ENCODE peak calls at places on chromosome 19, in seven cellular contexts. E is tibial artery, Q is left lung, A is lower lobe of right lung, N is psoas muscle, W is BE2C, D is uterus. T is an unnamed sample. For H3K36me3 and H3K9me3, the result is how much of the 10 kb centered on the place peaks cover.

GRCh38 chr19:900302-901111 is 7.2 kb downstream of the RNU6-9 start:
- DNase-seq in D (no peak), Q (no peak), N (peak), W (no peak), E (no peak), A (no peak), T (peak)

GRCh38 chr19:11598103-11598483 is 810 bp downstream of the ZNF627 start:
- DNase-seq in D (no peak), E (no peak), A (no peak), W (no peak), N (no peak), Q (no peak), T (no peak)

GRCh38 chr19:6073858-6074708 is 36.2 kb downstream of the RFX2 start:
- DNase-seq in D (no peak), N (no peak), E (peak), Q (no peak), A (no peak), W (no peak), T (no peak)

GRCh38 chr19:10118960-10119359 is 739 bp downstream of the EIF3G start:
- DNase-seq in D (no peak), N (no peak), A (no peak), W (no peak), E (no peak), Q (no peak), T (no peak)

GRCh38 chr19:6801397-6802086 is 29.0 kb downstream of the VAV1 start:
- DNase-seq in E (peak), N (peak), D (peak), W (peak), A (peak), Q (peak), T (peak)

GRCh38 chr19:35479278-35479677 is 11.0 kb downstream of the KRTDAP start:
- DNase-seq in W (peak), Q (no peak), A (no peak), D (no peak), E (no peak), N (no peak), T (no peak)

GRCh38 chr19:35743640-35744306 is 1.4 kb downstream of the U2AF1L4 start:
- DNase-seq in Q (no peak), W (no peak), A (no peak), N (no peak), D (no peak), E (no peak), T (no peak)

GRCh38 chr19:35882074-35882832 is 13.9 kb downstream of the APLP1 start:
- DNase-seq in E (no peak), W (peak), N (no peak), D (no peak), Q (no peak), A (no peak), T (no peak)

GRCh38 chr19:55688422-55689218 is 13.6 kb downstream of the EPN1 start:
- DNase-seq in A (peak), D (no peak), N (no peak), E (no peak), W (peak), Q (peak), T (peak)

GRCh38 chr19:29665826-29666633 is 769 bp downstream of the PLEKHF1 start:
- DNase-seq in E (peak), A (peak), W (no peak), Q (no peak), D (peak), N (peak), T (no peak)

GRCh38 chr19:43570174-43570791 is 5.0 kb downstream of the XRCC1 start:
- DNase-seq in E (no peak), D (no peak), Q (no peak), W (no peak), A (no peak), N (no peak), T (no peak)

GRCh38 chr19:48858984-48859710 is 9.3 kb downstream of the PLEKHA4 start:
- DNase-seq in W (no peak), N (no peak), E (no peak), Q (peak), A (peak), D (no peak), T (no peak)

GRCh38 chr19:55590621-55591020 is 8.7 kb downstream of the FIZ1 start:
- DNase-seq in Q (no peak), A (no peak), D (no peak), N (no peak), W (no peak), E (no peak), T (peak)

GRCh38 chr19:32828643-32829344 is 40.8 kb downstream of the SLC7A9 start:
- DNase-seq in W (no peak), N (no peak), E (no peak), Q (no peak), A (no peak), D (no peak), T (no peak)

GRCh38 chr19:5954293-5954692 is 23.6 kb downstream of the RANBP3 start:
- DNase-seq in A (no peak), Q (no peak), D (no peak), W (no peak), N (no peak), E (no peak), T (peak)

GRCh38 chr19:49462492-49462891 is 9.5 kb downstream of the ALDH16A1 start:
- DNase-seq in N (no peak), A (no peak), W (no peak), E (no peak), Q (no peak), D (no peak), T (no peak)

GRCh38 chr19:35353635-35354034 is 4.6 kb upstream of the FFAR3 start:
- DNase-seq in Q (no peak), D (no peak), A (peak), E (peak), N (no peak), W (no peak), T (no peak)

GRCh38 chr19:38233740-38234251 is 9.8 kb upstream of the DPF1 start:
- DNase-seq in W (peak), A (peak), Q (peak), D (peak), E (peak), N (peak), T (peak)

GRCh38 chr19:23855676-23856075 is 59.0 kb upstream of the ZNF726 start:
- DNase-seq in D (no peak), E (no peak), A (no peak), W (peak), Q (no peak), N (no peak), T (no peak)

GRCh38 chr19:10424011-10424637 is 3.8 kb downstream of the PDE4A start:
- DNase-seq in A (peak), D (peak), Q (peak), E (peak), N (peak), W (peak), T (peak)

GRCh38 chr19:11659612-11660011 is 62.3 kb downstream of the ZNF627 start:
- DNase-seq in Q (no peak), A (no peak), W (no peak), D (no peak), N (no peak), E (no peak), T (peak)

GRCh38 chr19:4695224-4695731 is 25.1 kb upstream of the MYDGF start:
- DNase-seq in N (peak), E (no peak), Q (no peak), W (no peak), D (no peak), A (no peak), T (no peak)

GRCh38 chr19:16641695-16642094 is 13.7 kb upstream of the MED26 start:
- DNase-seq in A (no peak), Q (no peak), D (no peak), W (no peak), N (no peak), E (no peak), T (no peak)

GRCh38 chr19:47275866-47276461 is 1.3 kb downstream of the INAFM1 start:
- DNase-seq in E (peak), Q (peak), N (peak), A (peak), W (peak), D (peak), T (no peak)

GRCh38 chr19:51480590-51480989 is 2.3 kb downstream of the CEACAM18 start:
- DNase-seq in N (no peak), D (no peak), Q (no peak), A (no peak), W (no peak), E (no peak), T (peak)

GRCh38 chr19:5394907-5395505 is 54.4 kb upstream of the PTPRS start:
- DNase-seq in D (no peak), W (no peak), E (no peak), N (no peak), A (no peak), Q (no peak), T (no peak)

GRCh38 chr19:6536138-6536671 is 5.4 kb downstream of the TNFSF9 start:
- DNase-seq in E (no peak), N (peak), Q (peak), D (no peak), A (peak), W (peak), T (peak)

GRCh38 chr19:30209617-30210600 is 162.3 kb upstream of the ZNF536 start:
- DNase-seq in W (no peak), E (no peak), Q (no peak), N (no peak), D (no peak), A (no peak), T (peak)

GRCh38 chr19:29714371-29714952 is 599 bp downstream of the C19orf12 start:
- DNase-seq in W (no peak), D (no peak), N (no peak), E (no peak), A (no peak), Q (no peak), T (no peak)

GRCh38 chr19:11970174-11970573 is 5.3 kb downstream of the ZNF763 start:
- DNase-seq in A (no peak), E (no peak), Q (no peak), W (no peak), D (no peak), N (no peak), T (no peak)

GRCh38 chr19:33788676-33789075 is 8.0 kb upstream of the KCTD15 start:
- DNase-seq in A (no peak), W (no peak), N (no peak), D (no peak), Q (no peak), E (no peak), T (no peak)

DNA sequence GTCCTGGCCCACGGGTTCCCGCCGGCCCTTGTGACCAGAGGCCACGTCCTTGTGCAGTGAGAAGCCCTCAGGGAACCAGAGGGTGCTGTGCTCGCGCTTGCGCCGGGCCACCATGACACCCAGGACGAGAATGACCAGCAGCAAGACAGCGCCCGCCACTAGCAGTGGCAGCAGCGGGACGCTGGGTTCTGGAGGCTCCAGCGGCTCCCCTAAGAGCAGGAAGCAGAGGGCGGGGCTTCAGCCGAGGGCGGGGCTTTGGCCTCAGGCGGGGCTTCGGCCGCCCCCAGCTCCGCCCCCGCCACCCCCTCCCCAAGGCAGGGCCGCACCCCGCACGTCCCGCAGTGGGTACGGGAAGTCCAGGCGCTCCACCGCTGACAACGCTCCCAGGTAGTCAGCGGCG is 30.4 kb downstream of the NOTCH3 start:
- DNase-seq in D (no peak), Q (no peak), A (no peak), E (no peak), N (no peak), W (no peak), T (no peak)
- H3K36me3 ChIP-seq in D (under half), Q (under half), A (under half), E (half or more), N (under half), W (under half), T (half or more)

DNA sequence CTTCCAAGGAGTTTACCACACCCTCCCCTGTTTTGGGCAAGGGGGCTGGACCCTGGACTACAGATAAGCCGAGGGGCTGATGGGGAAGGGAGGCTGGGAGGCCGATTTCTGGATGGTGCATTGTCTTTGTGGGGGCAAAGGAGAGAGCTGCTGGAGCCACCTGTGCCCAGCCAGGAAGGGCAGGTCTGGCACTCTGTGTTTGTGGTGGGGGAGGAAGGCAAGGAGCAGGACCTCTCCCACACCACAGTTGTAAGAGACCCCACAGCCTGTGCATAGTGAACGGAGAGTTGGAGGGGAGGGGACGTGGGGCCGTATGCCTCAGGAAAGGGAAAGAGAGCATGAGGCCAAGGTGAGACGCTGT is 16.0 kb upstream of the PRR19 start:
- DNase-seq in E (no peak), A (no peak), D (no peak), Q (no peak), W (no peak), N (no peak), T (no peak)
- H3K4me3 ChIP-seq in E (peak), A (peak), D (no peak), Q (no peak), W (peak), N (peak), T (no peak)

GRCh38 chr19:56946164-56946563 is 105.6 kb upstream of the PEG3 start:
- DNase-seq in D (no peak), Q (no peak), E (no peak), A (no peak), N (no peak), W (no peak), T (peak)
- H3K9me3 ChIP-seq in D (under half), Q (half or more), E (under half), A (under half), N (under half), W (under half), T (under half)

DNA sequence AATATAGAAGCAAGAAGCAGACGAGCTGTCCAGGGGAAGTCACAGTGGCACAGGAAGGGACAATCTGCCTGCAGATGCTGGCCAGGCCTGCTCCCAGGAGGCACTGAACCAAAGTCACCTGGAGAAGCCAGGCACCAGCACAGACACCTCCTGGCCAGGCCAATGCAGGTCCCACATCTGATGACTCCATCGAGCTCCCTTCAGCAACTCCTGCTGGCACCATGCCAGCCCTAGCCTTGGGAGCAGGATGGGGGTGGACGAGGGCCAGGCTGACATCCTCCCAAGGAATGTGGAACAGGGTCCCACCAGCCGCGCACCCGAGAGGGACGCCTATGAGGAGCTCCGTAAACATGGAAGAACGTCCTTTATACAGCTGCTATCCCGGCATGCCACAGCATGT is 22.4 kb upstream of the ISYNA1 start:
- DNase-seq in N (peak), E (peak), Q (no peak), D (peak), W (peak), A (no peak), T (no peak)
- H3K36me3 ChIP-seq in N (under half), E (under half), Q (under half), D (under half), W (under half), A (half or more), T (under half)

GRCh38 chr19:13153627-13154240 is 3.5 kb downstream of the IER2 start:
- DNase-seq in N (peak), Q (no peak), A (no peak), W (peak), D (peak), E (peak), T (peak)
- H3K4me3 ChIP-seq in N (peak), Q (peak), A (peak), W (peak), D (peak), E (peak), T (peak)